ENCODE peak calls at places on chromosomes 4 and X, in five cellular contexts. B is nephron progenitor cell, X is kidney tubule cell, R is WTC11, K is NCI-H748 treated with DMSO at 0.1 percent for 48 hours. T is an unnamed sample.

GRCh38 chrX:142428916-142429315 is 223.8 kb upstream of the MAGEC2 start:
- DNase-seq in B (no peak), X (peak; percentile 4), R (no peak), K (no peak), T (no peak)

GRCh38 chr4:74283614-74284013 is 24.7 kb upstream of the EPGN start:
- DNase-seq in B (no peak), X (peak; percentile 82), R (no peak), K (no peak), T (no peak)

GRCh38 chr4:154082760-154083530 is 294.1 kb upstream of the SFRP2 start:
- DNase-seq in B (no peak), X (peak; percentile 80), R (peak; percentile 58), K (no peak), T (no peak)

GRCh38 chrX:111375747-111376146 is 36.2 kb downstream of the DCX start:
- DNase-seq in B (peak; percentile 25), X (peak; percentile 4), R (no peak), K (no peak), T (no peak)

GRCh38 chr4:139912423-139912822 is 241.6 kb downstream of the MAML3 start:
- DNase-seq in B (no peak), X (no peak), R (no peak), K (no peak), T (no peak)

GRCh38 chr4:56260320-56260719 is 127.0 kb downstream of the AASDH start:
- DNase-seq in B (no peak), X (no peak), R (no peak), K (no peak), T (no peak)

GRCh38 chrX:10636337-10636736 is 16.0 kb upstream of the MID1 start:
- DNase-seq in B (no peak), X (peak; percentile 71), R (peak; percentile 18), K (no peak), T (no peak)

GRCh38 chr4:146545102-146545501 is 23.4 kb upstream of the SLC10A7 start:
- DNase-seq in B (no peak), X (peak; percentile 26), R (peak; percentile 28), K (no peak), T (no peak)

GRCh38 chr4:138235419-138235952 is 6.7 kb downstream of the SLC7A11 start:
- DNase-seq in B (no peak), X (peak; percentile 71), R (no peak), K (no peak), T (no peak)

GRCh38 chr4:185534850-185535761 is at the start of gene PDLIM3:
- DNase-seq in B (peak; percentile 78), X (peak; percentile 41), R (peak; percentile 68), K (peak; percentile 62), T (no peak)

GRCh38 chr4:72991889-72992288 is 77.6 kb downstream of the COX18 start:
- DNase-seq in B (no peak), X (no peak), R (no peak), K (no peak), T (no peak)

GRCh38 chrX:17376381-17377046 is 1.5 kb downstream of the NHS start:
- DNase-seq in B (peak; percentile 43), X (peak; percentile 61), R (no peak), K (no peak), T (no peak)

GRCh38 chr4:128387600-128388351 is 100.2 kb upstream of the PGRMC2 start:
- DNase-seq in B (no peak), X (peak; percentile 91), R (no peak), K (no peak), T (no peak)

GRCh38 chr4:151935411-151935810 is 174.6 kb upstream of the GATB start:
- DNase-seq in B (no peak), X (no peak), R (no peak), K (no peak), T (no peak)

GRCh38 chr4:27100713-27101112 is 240.1 kb downstream of the STIM2 start:
- DNase-seq in B (no peak), X (peak; percentile 79), R (no peak), K (no peak), T (no peak)

GRCh38 chr4:10098770-10099139 is 17.8 kb downstream of the WDR1 start:
- DNase-seq in B (no peak), X (peak; percentile 60), R (no peak), K (no peak), T (no peak)

GRCh38 chrX:16160729-16161128 is 6.6 kb upstream of the MAGEB17 start:
- DNase-seq in B (no peak), X (peak; percentile 100), R (no peak), K (no peak), T (no peak)

GRCh38 chr4:60562353-60562752 is 637.8 kb upstream of the ADGRL3 start:
- DNase-seq in B (no peak), X (no peak), R (no peak), K (peak; percentile 3), T (no peak)

GRCh38 chrX:24282381-24283121 is 31.3 kb downstream of the SUPT20HL2 start:
- DNase-seq in B (peak; percentile 41), X (peak; percentile 71), R (no peak), K (no peak), T (peak; percentile 5)

GRCh38 chr4:118086334-118086733 is 52.0 kb downstream of the NDST3 start:
- DNase-seq in B (no peak), X (peak; percentile 51), R (no peak), K (no peak), T (no peak)

GRCh38 chr4:165627548-165627947 is 245.5 kb upstream of the TLL1 start:
- DNase-seq in B (no peak), X (no peak), R (no peak), K (no peak), T (no peak)

GRCh38 chrX:45952030-45952429 is 593.2 kb downstream of the ZNF674 start:
- DNase-seq in B (no peak), X (peak; percentile 1), R (peak; percentile 17), K (no peak), T (no peak)

GRCh38 chr4:107153228-107153627 is 117.1 kb upstream of the DKK2 start:
- DNase-seq in B (peak; percentile 7), X (peak; percentile 16), R (peak; percentile 68), K (no peak), T (no peak)

GRCh38 chr4:69984030-69984443 is 11.7 kb upstream of the STATH start:
- DNase-seq in B (no peak), X (peak; percentile 66), R (no peak), K (no peak), T (no peak)

GRCh38 chr4:15875663-15876460 is 62.7 kb downstream of the FGFBP1 start:
- DNase-seq in B (no peak), X (peak; percentile 73), R (no peak), K (no peak), T (no peak)

GRCh38 chrX:68822641-68823410 is 6.0 kb upstream of the EFNB1 start:
- DNase-seq in B (peak; percentile 29), X (peak; percentile 68), R (no peak), K (no peak), T (no peak)

GRCh38 chrX:114500622-114501021 is 83.3 kb upstream of the HTR2C start:
- DNase-seq in B (no peak), X (no peak), R (no peak), K (no peak), T (no peak)

GRCh38 chr4:80094191-80094590 is 21.2 kb upstream of the ANTXR2 start:
- DNase-seq in B (no peak), X (no peak), R (no peak), K (no peak), T (no peak)

GRCh38 chrX:53445977-53446376 is 11.8 kb upstream of the HSD17B10 start:
- DNase-seq in B (peak; percentile 44), X (peak; percentile 50), R (peak; percentile 51), K (peak; percentile 17), T (no peak)

GRCh38 chrX:68848189-68848940 is 19.5 kb downstream of the EFNB1 start:
- DNase-seq in B (no peak), X (no peak), R (no peak), K (no peak), T (no peak)

GRCh38 chr4:139843643-139844042 is 178.0 kb downstream of the MGST2 start:
- DNase-seq in B (no peak), X (no peak), R (no peak), K (no peak), T (no peak)

GRCh38 chrX:124127496-124127895 is 166.0 kb downstream of the STAG2 start:
- DNase-seq in B (no peak), X (no peak), R (peak; percentile 15), K (no peak), T (no peak)

GRCh38 chrX:124103966-124104365 is 142.5 kb downstream of the STAG2 start:
- DNase-seq in B (no peak), X (no peak), R (no peak), K (no peak), T (no peak)

GRCh38 chr4:17189322-17189721 is 290.9 kb upstream of the LDB2 start:
- DNase-seq in B (no peak), X (no peak), R (no peak), K (no peak), T (no peak)